ENCODE peak calls at places on chromosomes 3 and 15, in nine cellular contexts. E, X, I, N, W, F, R, Y and O are unnamed samples.

GRCh38 chr15:99438222-99438592 is 127.6 kb upstream of the MEF2A start:
- DNase-seq in N (no peak), R (peak), W (no peak), E (no peak), I (no peak), X (no peak), F (no peak), Y (no peak), O (no peak)

GRCh38 chr3:193971268-193971751 is 164.6 kb upstream of the HES1 start:
- DNase-seq in R (peak), X (peak), Y (peak), W (no peak), I (no peak), E (no peak), F (no peak), N (peak), O (no peak)

GRCh38 chr3:111729087-111729846 is 129.8 kb upstream of the PHLDB2 start:
- DNase-seq in Y (no peak), F (peak), E (peak), N (no peak), X (no peak), R (peak), I (peak), W (no peak), O (no peak)

GRCh38 chr3:10738688-10739372 is 77.2 kb upstream of the SLC6A11 start:
- DNase-seq in R (peak), F (peak), Y (peak), E (peak), X (peak), W (peak), N (peak), I (peak), O (peak)

GRCh38 chr15:63181658-63182057 is 7.7 kb upstream of the RAB8B start:
- DNase-seq in Y (peak), N (no peak), R (no peak), E (no peak), I (no peak), X (peak), W (no peak), F (no peak), O (no peak)

GRCh38 chr3:100108464-100109079 is 5.7 kb downstream of the FILIP1L start:
- DNase-seq in I (no peak), Y (no peak), R (no peak), F (no peak), E (no peak), X (peak), W (no peak), N (no peak), O (no peak)

GRCh38 chr3:109545746-109546145 is 208.4 kb upstream of the DPPA4 start:
- DNase-seq in I (no peak), X (no peak), W (no peak), Y (no peak), N (no peak), E (no peak), F (no peak), R (no peak), O (no peak)

GRCh38 chr15:45144775-45145174 is 15.0 kb downstream of the DUOX1 start:
- DNase-seq in N (no peak), X (no peak), R (no peak), W (no peak), Y (no peak), I (no peak), F (no peak), E (no peak), O (no peak)

GRCh38 chr3:123535580-123535979 is 49.3 kb downstream of the HACD2 start:
- DNase-seq in X (peak), W (no peak), R (no peak), E (no peak), F (peak), N (no peak), Y (peak), I (peak), O (no peak)

GRCh38 chr15:74843891-74844299 is 939 bp upstream of the ULK3 start:
- DNase-seq in R (no peak), X (no peak), I (no peak), Y (no peak), W (peak), E (no peak), F (no peak), N (no peak), O (no peak)

GRCh38 chr15:93942140-93942808 is 289.1 kb upstream of the MCTP2 start:
- DNase-seq in Y (peak), W (no peak), F (no peak), R (peak), E (no peak), X (peak), I (no peak), N (no peak), O (no peak)

GRCh38 chr3:171049831-171050444 is 23.4 kb upstream of the SLC2A2 start:
- DNase-seq in W (peak), R (peak), I (peak), X (peak), E (peak), N (peak), Y (peak), F (no peak), O (no peak)

GRCh38 chr3:35524851-35525250 is 114.5 kb upstream of the ARPP21 start:
- DNase-seq in I (no peak), N (no peak), R (no peak), F (no peak), Y (no peak), W (no peak), E (no peak), X (no peak), O (no peak)

GRCh38 chr3:41198526-41198925 is 779 bp upstream of the CTNNB1 start:
- DNase-seq in W (no peak), R (peak), E (peak), I (no peak), X (peak), Y (no peak), N (no peak), F (no peak), O (no peak)

GRCh38 chr3:1082024-1082633 is 10.7 kb upstream of the CNTN6 start:
- DNase-seq in E (no peak), Y (peak), I (no peak), X (peak), W (peak), N (peak), R (peak), F (no peak), O (no peak)

GRCh38 chr15:73617310-73617709 is 15.9 kb downstream of the NPTN start:
- DNase-seq in R (no peak), I (no peak), F (no peak), X (no peak), W (no peak), E (no peak), Y (no peak), N (no peak), O (no peak)

GRCh38 chr3:90241481-90241880 is 1134.1 kb downstream of the EPHA3 start:
- DNase-seq in E (no peak), N (no peak), X (peak), I (peak), Y (peak), F (no peak), W (no peak), R (no peak), O (no peak)

GRCh38 chr3:58522759-58523425 is 14.1 kb downstream of the ACOX2 start:
- DNase-seq in N (no peak), Y (no peak), W (no peak), I (no peak), F (no peak), E (no peak), X (no peak), R (no peak), O (no peak)

GRCh38 chr3:109336272-109336957 is 931 bp downstream of the DPPA4 start:
- DNase-seq in Y (no peak), X (peak), E (no peak), I (no peak), R (no peak), F (no peak), W (no peak), N (peak), O (no peak)

GRCh38 chr3:64530434-64531049 is 157.3 kb downstream of the ADAMTS9 start:
- DNase-seq in N (no peak), E (no peak), Y (peak), X (peak), I (peak), W (peak), F (no peak), R (peak), O (no peak)

GRCh38 chr3:54951405-54951804 is 23.5 kb upstream of the LRTM1 start:
- DNase-seq in E (peak), I (peak), N (no peak), F (peak), R (peak), Y (peak), W (peak), X (peak), O (peak)
- TF ChIP-seq CTCF in E (peak), I (peak), N (no peak), F (peak), R (no peak), Y (peak), W (peak), X (peak), O (peak)

DNA sequence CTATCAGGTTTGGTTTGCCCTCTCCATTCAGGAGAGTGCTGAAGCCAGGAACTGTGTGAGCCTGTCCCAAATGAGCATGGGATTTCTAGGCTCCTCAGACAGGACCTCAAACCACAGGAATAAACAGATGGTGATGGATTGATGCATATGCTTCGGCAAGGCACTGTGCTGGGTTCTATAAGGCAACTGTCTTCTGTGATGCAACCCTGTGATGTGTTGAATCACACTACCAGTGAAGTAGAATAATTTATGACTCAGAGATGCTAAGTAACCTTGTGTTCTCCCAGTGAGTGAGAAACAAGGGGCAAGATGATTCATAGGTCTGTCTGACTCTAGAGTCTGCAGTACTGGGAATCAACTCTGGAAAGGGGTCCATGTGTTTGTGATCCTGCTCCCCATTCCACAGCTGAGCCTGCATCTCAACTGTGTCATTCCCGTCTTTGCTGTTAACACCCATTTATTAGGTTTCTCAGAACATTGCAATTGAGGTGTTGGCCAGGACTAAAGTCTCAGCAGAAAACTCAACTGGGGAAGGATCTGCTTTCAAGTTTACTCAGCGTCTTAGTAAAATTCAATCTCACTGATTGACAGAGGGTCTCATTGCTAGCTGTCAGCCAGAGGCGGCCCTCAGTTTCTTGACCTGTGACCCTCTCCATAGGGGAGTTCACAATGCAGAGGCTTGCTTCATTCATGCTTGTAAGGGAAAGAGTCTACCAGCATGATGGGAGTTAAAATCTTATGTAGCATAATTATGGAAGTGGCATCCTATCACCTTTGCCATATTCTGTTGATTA is 510.1 kb upstream of the CFAP20DC start:
- DNase-seq in Y (peak), N (no peak), I (peak), E (no peak), X (peak), W (no peak), F (peak), R (no peak), O (peak)
- TF ChIP-seq CTCF in Y (no peak), N (no peak), I (no peak), E (no peak), X (no peak), W (no peak), F (no peak), R (no peak), O (no peak)

GRCh38 chr15:66594836-66595235 is 29.0 kb upstream of the LCTL start:
- DNase-seq in F (no peak), W (peak), Y (no peak), E (no peak), X (no peak), R (no peak), I (no peak), N (no peak), O (no peak)

GRCh38 chr15:66592505-66593218 is 26.9 kb upstream of the LCTL start:
- DNase-seq in X (no peak), W (no peak), R (peak), N (no peak), Y (no peak), F (no peak), E (no peak), I (no peak), O (no peak)

GRCh38 chr15:66594344-66594743 is 28.5 kb upstream of the LCTL start:
- DNase-seq in Y (no peak), I (no peak), N (no peak), W (no peak), R (no peak), E (no peak), X (no peak), F (no peak), O (no peak)

GRCh38 chr15:66591322-66591862 is 25.6 kb upstream of the LCTL start:
- DNase-seq in R (no peak), I (no peak), W (no peak), X (no peak), F (no peak), Y (no peak), N (no peak), E (no peak), O (no peak)

DNA sequence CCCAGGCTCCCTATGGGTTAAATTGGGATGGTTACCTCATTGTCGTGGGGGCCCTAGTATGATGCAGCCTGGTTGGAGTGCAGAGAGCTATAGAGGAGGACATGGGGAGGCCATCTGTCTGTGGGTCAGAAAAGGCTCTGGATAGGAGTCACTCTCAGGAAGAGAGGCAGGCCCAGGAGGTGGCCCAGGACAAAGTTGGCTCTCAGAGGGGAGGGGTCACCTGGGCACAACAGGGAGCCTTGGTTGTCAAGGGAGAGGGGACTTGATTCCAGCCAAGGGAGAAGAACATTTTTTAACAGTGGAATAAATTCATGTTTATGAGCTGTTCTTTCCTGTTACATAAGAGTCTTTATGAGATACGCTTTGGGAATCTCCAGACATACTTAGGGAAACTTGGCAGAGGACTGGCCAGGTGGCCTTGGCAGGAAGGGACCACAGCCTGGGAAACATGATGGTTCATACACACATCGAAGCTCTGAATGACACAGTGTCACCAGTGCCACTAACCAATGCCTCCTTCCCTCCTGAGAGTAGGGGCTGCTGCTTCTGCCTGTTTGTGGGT is 27.5 kb upstream of the LCTL start:
- DNase-seq in I (no peak), X (no peak), F (no peak), Y (no peak), E (no peak), N (no peak), R (no peak), W (no peak), O (no peak)
- TF ChIP-seq CTCF in I (no peak), X (no peak), F (no peak), Y (no peak), E (no peak), N (no peak), R (no peak), W (no peak), O (no peak)

GRCh38 chr3:16277471-16277870 is 12.5 kb downstream of the OXNAD1 start:
- DNase-seq in Y (no peak), R (no peak), I (no peak), F (no peak), W (no peak), X (no peak), N (no peak), E (no peak), O (no peak)
- TF ChIP-seq CTCF in Y (no peak), R (no peak), I (no peak), F (no peak), W (no peak), X (no peak), N (no peak), E (no peak), O (no peak)

GRCh38 chr3:194985031-194985578 is 285.9 kb downstream of the XXYLT1 start:
- DNase-seq in W (no peak), X (peak), E (peak), I (peak), N (no peak), R (peak), F (no peak), Y (peak), O (peak)
- TF ChIP-seq CTCF in W (no peak), X (peak), E (peak), I (peak), N (no peak), R (peak), F (peak), Y (peak), O (peak)

GRCh38 chr3:56254835-56255234 is 213.4 kb downstream of the ERC2 start:
- DNase-seq in W (no peak), R (no peak), I (no peak), Y (peak), X (peak), N (no peak), E (no peak), F (no peak), O (no peak)
- TF ChIP-seq CTCF in W (peak), R (no peak), I (peak), Y (peak), X (peak), N (peak), E (no peak), F (peak), O (no peak)